ENCODE peak calls at places on chromosome 6, in nine cellular contexts. P is right lobe of liver, C is GM12878, M is body of pancreas, B is transverse colon, H is suprapubic skin, F is H1, S is ovary, X is uterus. L is an unnamed sample.
A peak's percentile ranks its signal among the peaks of the same experiment; 100 is the strongest.

GRCh38 chr6:4401408-4402367 is 266.3 kb upstream of the ECI2 start:
- DNase-seq in P (no peak), C (no peak), M (no peak), B (no peak), H (no peak), F (no peak), S (no peak), X (peak; percentile 39), L (no peak)

GRCh38 chr6:17867880-17868279 is 119.6 kb downstream of the KIF13A start:
- DNase-seq in P (no peak), C (no peak), M (no peak), B (no peak), H (no peak), F (no peak), S (no peak), X (no peak), L (no peak)

GRCh38 chr6:10465633-10466499 is 51.0 kb upstream of the TFAP2A start:
- DNase-seq in P (peak; percentile 39), C (no peak), M (peak; percentile 50), B (no peak), H (no peak), F (no peak), S (no peak), X (no peak), L (no peak)

GRCh38 chr6:40852667-40853383 is 186.2 kb downstream of the UNC5CL start:
- DNase-seq in P (no peak), C (no peak), M (peak; percentile 27), B (no peak), H (no peak), F (no peak), S (no peak), X (no peak), L (no peak)

GRCh38 chr6:42315991-42316378 is 98.3 kb upstream of the MRPS10 start:
- DNase-seq in P (no peak), C (no peak), M (no peak), B (peak; percentile 18), H (no peak), F (peak; percentile 34), S (no peak), X (no peak), L (no peak)

GRCh38 chr6:41818271-41819054 is 31.0 kb downstream of the TOMM6 start:
- DNase-seq in P (no peak), C (no peak), M (no peak), B (no peak), H (no peak), F (no peak), S (no peak), X (no peak), L (no peak)

GRCh38 chr6:5337573-5337972 is 76.3 kb downstream of the FARS2 start:
- DNase-seq in P (no peak), C (no peak), M (no peak), B (no peak), H (no peak), F (no peak), S (no peak), X (no peak), L (no peak)

GRCh38 chr6:121006024-121006423 is 328.3 kb downstream of the TBC1D32 start:
- DNase-seq in P (no peak), C (no peak), M (no peak), B (no peak), H (no peak), F (no peak), S (no peak), X (no peak), L (no peak)

GRCh38 chr6:16964553-16965499 is 137.0 kb upstream of the STMND1 start:
- DNase-seq in P (peak; percentile 69), C (peak; percentile 12), M (peak; percentile 82), B (peak; percentile 70), H (peak; percentile 78), F (peak; percentile 71), S (peak; percentile 40), X (peak; percentile 72), L (peak; percentile 82)

GRCh38 chr6:112040933-112041332 is 13.0 kb upstream of the CCN6 start:
- DNase-seq in P (no peak), C (no peak), M (no peak), B (no peak), H (no peak), F (no peak), S (no peak), X (no peak), L (no peak)

GRCh38 chr6:98877250-98877649 is 42.9 kb downstream of the POU3F2 start:
- DNase-seq in P (no peak), C (no peak), M (no peak), B (no peak), H (no peak), F (no peak), S (no peak), X (no peak), L (no peak)

GRCh38 chr6:96391776-96392175 is 129.8 kb upstream of the UFL1 start:
- DNase-seq in P (no peak), C (no peak), M (peak; percentile 63), B (peak; percentile 14), H (no peak), F (peak; percentile 63), S (no peak), X (no peak), L (no peak)

GRCh38 chr6:154337423-154338005 is 19.1 kb downstream of the IPCEF1 start:
- DNase-seq in P (no peak), C (no peak), M (no peak), B (no peak), H (no peak), F (no peak), S (no peak), X (no peak), L (no peak)

GRCh38 chr6:112039431-112039770 is 14.5 kb upstream of the CCN6 start:
- DNase-seq in P (no peak), C (no peak), M (no peak), B (no peak), H (no peak), F (no peak), S (no peak), X (no peak), L (no peak)

GRCh38 chr6:7156666-7157278 is 49.0 kb downstream of the RREB1 start:
- DNase-seq in P (no peak), C (no peak), M (no peak), B (no peak), H (no peak), F (no peak), S (no peak), X (no peak), L (no peak)

GRCh38 chr6:7154341-7155139 is 46.8 kb downstream of the RREB1 start:
- DNase-seq in P (no peak), C (peak; percentile 80), M (no peak), B (no peak), H (no peak), F (no peak), S (no peak), X (no peak), L (no peak)

GRCh38 chr6:7157752-7158616 is 50.2 kb downstream of the RREB1 start:
- DNase-seq in P (no peak), C (no peak), M (no peak), B (no peak), H (no peak), F (no peak), S (no peak), X (no peak), L (no peak)

GRCh38 chr6:7153807-7154206 is 46.0 kb downstream of the RREB1 start:
- DNase-seq in P (no peak), C (no peak), M (no peak), B (no peak), H (no peak), F (no peak), S (no peak), X (no peak), L (no peak)

DNA sequence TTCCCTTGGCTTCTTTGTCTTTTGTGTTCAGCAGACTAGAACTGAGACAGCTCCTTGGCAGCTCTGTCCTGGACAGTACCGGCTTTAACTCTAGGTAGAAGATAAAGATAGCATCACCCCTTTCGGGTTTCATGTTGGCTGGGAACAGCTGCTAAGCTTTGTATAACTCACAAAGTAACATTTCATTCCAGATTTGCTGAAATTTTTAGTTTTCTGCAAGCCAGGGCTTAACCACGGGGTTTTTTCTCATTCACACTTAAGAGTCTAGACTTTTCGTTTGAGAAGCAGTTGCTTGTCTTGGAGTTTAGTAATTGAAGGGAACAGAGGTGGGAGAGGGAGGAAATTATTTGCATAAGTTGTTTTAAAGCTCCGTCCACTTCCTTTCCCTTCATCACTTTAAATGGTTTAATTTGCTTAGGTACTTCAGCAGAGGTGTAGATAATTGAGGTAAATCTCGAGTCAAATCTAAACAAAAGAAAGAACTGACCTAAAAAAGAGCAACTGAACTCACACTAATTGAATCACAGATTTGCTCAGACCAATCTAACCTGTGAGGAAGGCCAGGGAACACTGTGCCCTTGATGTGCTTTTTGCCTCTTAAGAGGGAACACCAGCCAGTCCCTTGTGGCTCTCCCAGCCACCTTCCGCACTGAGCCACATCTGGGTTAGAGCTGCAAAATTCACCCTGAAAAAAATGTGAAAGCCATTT is 48.3 kb downstream of the RREB1 start:
- DNase-seq in P (no peak), C (peak; percentile 86), M (no peak), B (no peak), H (no peak), F (no peak), S (no peak), X (no peak), L (no peak)
- TF ChIP-seq POLR2A in P (no peak), C (peak; percentile 43), M (no peak), B (no peak), H (no peak), F (peak; percentile 78), S (no peak), X (no peak), L (no peak)

GRCh38 chr6:169824848-169825557 is 73.6 kb downstream of the ERMARD start:
- DNase-seq in P (no peak), C (no peak), M (no peak), B (no peak), H (no peak), F (no peak), S (no peak), X (peak; percentile 5), L (peak; percentile 30)
- H3K27me3 ChIP-seq in P (no peaks in the 10 kb centered on the region), C (no peaks in the 10 kb centered on the region), M (no peaks in the 10 kb centered on the region), B (no peaks in the 10 kb centered on the region), H (no peaks in the 10 kb centered on the region), F (no peaks in the 10 kb centered on the region), S (no peaks in the 10 kb centered on the region), X (no peaks in the 10 kb centered on the region), L (no peaks in the 10 kb centered on the region)

GRCh38 chr6:89352329-89353117 is at the start of gene UBE2J1:
- DNase-seq in P (peak; percentile 98), C (no peak), M (peak; percentile 95), B (peak; percentile 96), H (peak; percentile 95), F (no peak), S (peak; percentile 89), X (peak; percentile 92), L (peak; percentile 100)
- TF ChIP-seq POLR2A in P (peak; percentile 99), C (peak; percentile 95), M (peak; percentile 96), B (peak; percentile 96), H (peak; percentile 92), F (peak; percentile 90), S (peak; percentile 80), X (peak; percentile 76), L (peak; percentile 93)

GRCh38 chr6:27528714-27529113 is 55.8 kb upstream of the ZNF184 start:
- DNase-seq in P (no peak), C (no peak), M (no peak), B (no peak), H (no peak), F (no peak), S (no peak), X (no peak), L (no peak)

GRCh38 chr6:27532820-27533538 is 60.1 kb upstream of the ZNF184 start:
- DNase-seq in P (no peak), C (no peak), M (no peak), B (no peak), H (no peak), F (no peak), S (no peak), X (no peak), L (no peak)

GRCh38 chr6:27531772-27532459 is 59.0 kb upstream of the ZNF184 start:
- DNase-seq in P (no peak), C (no peak), M (no peak), B (no peak), H (no peak), F (no peak), S (no peak), X (no peak), L (no peak)
- H3K27me3 ChIP-seq in P (no peaks in the 10 kb centered on the region), C (no peaks in the 10 kb centered on the region), M (no peaks in the 10 kb centered on the region), B (peaks cover 71% of the 10 kb centered on the region), H (peaks cover 35% of the 10 kb centered on the region), F (no peaks in the 10 kb centered on the region), S (no peaks in the 10 kb centered on the region), X (no peaks in the 10 kb centered on the region), L (peaks cover 4% of the 10 kb centered on the region)

L was measured in spleen.